ENCODE peak calls at places on chromosomes 4 and X, in eight cellular contexts. W, G, R, I, U, Z, O and A are unnamed samples.
A peak's percentile ranks its signal among the peaks of the same experiment; 100 is the strongest.

GRCh38 chrX:41097326-41097725 is 12.1 kb downstream of the USP9X start:
- DNase-seq in U (no peak), R (no peak), W (no peak), G (no peak), O (no peak), Z (no peak), I (no peak), A (no peak)

GRCh38 chr4:42985971-42986370 is 93.5 kb downstream of the GRXCR1 start:
- DNase-seq in I (no peak), O (no peak), G (no peak), W (no peak), Z (no peak), R (no peak), U (no peak), A (no peak)

GRCh38 chr4:69909195-69909594 is 21.7 kb upstream of the CSN1S1 start:
- DNase-seq in G (no peak), I (no peak), Z (no peak), W (no peak), O (no peak), R (no peak), U (no peak), A (no peak)

GRCh38 chrX:15864629-15865028 is 10.0 kb upstream of the AP1S2 start:
- DNase-seq in W (no peak), U (no peak), R (no peak), I (no peak), Z (no peak), O (no peak), G (peak; percentile 33), A (no peak)

GRCh38 chr4:186557061-186557460 is 1.7 kb upstream of the MTNR1A start:
- DNase-seq in U (no peak), W (no peak), I (no peak), R (no peak), O (no peak), G (peak; percentile 6), Z (no peak), A (no peak)

GRCh38 chrX:48972214-48973164 is 845 bp upstream of the KCND1 start:
- DNase-seq in W (no peak), G (peak; percentile 59), Z (peak; percentile 22), O (peak; percentile 10), I (no peak), U (peak; percentile 58), R (peak; percentile 30), A (peak; percentile 68)

GRCh38 chr4:102551946-102552575 is 50.9 kb downstream of the NFKB1 start:
- DNase-seq in O (no peak), Z (no peak), I (no peak), G (no peak), U (peak; percentile 51), R (no peak), W (no peak), A (no peak)

GRCh38 chr4:144591401-144591800 is 54.6 kb upstream of the HHIP start:
- DNase-seq in Z (no peak), I (no peak), O (no peak), R (peak; percentile 67), W (no peak), U (peak; percentile 78), G (peak; percentile 83), A (peak; percentile 83)

GRCh38 chr4:83043801-83044407 is 8.9 kb downstream of the COPS4 start:
- DNase-seq in R (no peak), Z (no peak), I (no peak), O (no peak), U (peak; percentile 73), G (peak; percentile 89), W (no peak), A (no peak)

GRCh38 chrX:24956828-24957227 is 58.9 kb downstream of the ARX start:
- DNase-seq in W (no peak), U (no peak), O (no peak), R (no peak), Z (no peak), G (peak; percentile 23), I (no peak), A (no peak)

GRCh38 chrX:97704881-97705280 is 821.2 kb downstream of the RPA4 start:
- DNase-seq in I (no peak), G (no peak), Z (no peak), R (no peak), W (no peak), U (no peak), O (no peak), A (no peak)

DNA sequence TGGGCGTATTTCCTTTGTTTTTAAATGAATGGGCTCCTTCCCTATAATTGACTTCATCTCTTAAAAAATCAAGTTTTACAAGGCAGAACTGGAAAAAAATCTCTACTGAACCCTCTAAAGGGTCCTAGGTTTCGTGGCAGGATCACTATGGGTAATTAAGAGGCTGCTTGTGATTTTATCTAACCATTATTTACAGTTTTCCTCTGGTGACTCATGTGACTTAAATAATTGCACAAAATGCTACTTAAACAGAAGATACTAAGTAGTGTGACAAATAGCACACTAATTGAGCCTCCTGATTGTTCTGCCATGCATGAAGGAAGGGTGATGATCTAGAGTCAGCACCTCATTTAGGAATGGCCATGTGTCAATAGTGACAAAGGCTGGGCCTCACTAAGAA is 35.5 kb downstream of the OFD1 start:
- DNase-seq in G (no peak), W (no peak), I (no peak), R (no peak), U (no peak), O (no peak), Z (no peak), A (no peak)
- H3K36me3 ChIP-seq in G (peaks cover 4% of the 10 kb centered on the region), W (no peaks in the 10 kb centered on the region), I (peaks cover 100% of the 10 kb centered on the region), R (peaks cover 76% of the 10 kb centered on the region), U (peaks cover 53% of the 10 kb centered on the region), O (peaks cover 6% of the 10 kb centered on the region), Z (no peaks in the 10 kb centered on the region), A (peaks cover 9% of the 10 kb centered on the region)

DNA sequence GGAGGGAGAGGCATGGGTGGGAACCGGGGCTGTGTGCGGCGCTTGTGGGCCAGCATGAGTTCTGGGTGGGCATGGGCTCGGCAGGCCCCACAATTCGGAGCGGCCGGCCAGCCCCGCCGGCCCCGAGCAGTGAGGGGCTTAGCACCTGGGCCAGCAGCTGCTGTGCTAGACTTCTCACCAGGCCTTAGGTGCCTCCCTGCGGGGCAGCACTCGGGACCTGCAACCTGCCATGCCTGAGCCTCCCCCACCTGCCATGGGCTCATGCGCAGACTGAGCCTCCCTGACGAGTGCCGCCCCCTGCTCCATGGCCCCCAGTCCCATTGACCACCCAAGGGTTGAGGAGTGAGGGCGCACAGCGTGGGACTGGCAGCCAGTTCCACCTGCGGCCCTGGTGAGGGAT is 573.9 kb downstream of the TMA16 start:
- DNase-seq in Z (no peak), R (no peak), U (no peak), I (no peak), W (no peak), O (no peak), G (no peak), A (no peak)
- H3K9me3 ChIP-seq in Z (no peaks in the 10 kb centered on the region), R (no peaks in the 10 kb centered on the region), U (peaks cover 8% of the 10 kb centered on the region), I (no peaks in the 10 kb centered on the region), W (no peaks in the 10 kb centered on the region), O (no peaks in the 10 kb centered on the region), G (no peaks in the 10 kb centered on the region), A (peaks cover 14% of the 10 kb centered on the region)

GRCh38 chr4:1462009-1462767 is 55.9 kb upstream of the NKX1-1 start:
- DNase-seq in Z (no peak), R (no peak), O (no peak), U (no peak), W (peak; percentile 8), I (no peak), G (no peak), A (no peak)

GRCh38 chr4:1462768-1463075 is 56.5 kb upstream of the NKX1-1 start:
- DNase-seq in I (no peak), O (no peak), G (no peak), W (peak; percentile 14), U (no peak), Z (no peak), R (no peak), A (no peak)

GRCh38 chr4:1463927-1464540 is 57.8 kb upstream of the NKX1-1 start:
- DNase-seq in W (peak; percentile 8), Z (no peak), R (no peak), I (no peak), O (no peak), G (no peak), U (no peak), A (no peak)

GRCh38 chr4:1464581-1465171 is 58.4 kb upstream of the NKX1-1 start:
- DNase-seq in O (no peak), I (no peak), U (no peak), Z (no peak), R (no peak), W (peak; percentile 8), G (no peak), A (no peak)

GRCh38 chr4:1463088-1463926 is 57.1 kb upstream of the NKX1-1 start:
- DNase-seq in U (peak; percentile 77), G (peak; percentile 70), I (no peak), R (no peak), O (no peak), Z (no peak), W (peak; percentile 10), A (no peak)
- H3K36me3 ChIP-seq in U (no peaks in the 10 kb centered on the region), G (no peaks in the 10 kb centered on the region), I (no peaks in the 10 kb centered on the region), R (no peaks in the 10 kb centered on the region), O (no peaks in the 10 kb centered on the region), Z (no peaks in the 10 kb centered on the region), W (no peaks in the 10 kb centered on the region), A (no peaks in the 10 kb centered on the region)

DNA sequence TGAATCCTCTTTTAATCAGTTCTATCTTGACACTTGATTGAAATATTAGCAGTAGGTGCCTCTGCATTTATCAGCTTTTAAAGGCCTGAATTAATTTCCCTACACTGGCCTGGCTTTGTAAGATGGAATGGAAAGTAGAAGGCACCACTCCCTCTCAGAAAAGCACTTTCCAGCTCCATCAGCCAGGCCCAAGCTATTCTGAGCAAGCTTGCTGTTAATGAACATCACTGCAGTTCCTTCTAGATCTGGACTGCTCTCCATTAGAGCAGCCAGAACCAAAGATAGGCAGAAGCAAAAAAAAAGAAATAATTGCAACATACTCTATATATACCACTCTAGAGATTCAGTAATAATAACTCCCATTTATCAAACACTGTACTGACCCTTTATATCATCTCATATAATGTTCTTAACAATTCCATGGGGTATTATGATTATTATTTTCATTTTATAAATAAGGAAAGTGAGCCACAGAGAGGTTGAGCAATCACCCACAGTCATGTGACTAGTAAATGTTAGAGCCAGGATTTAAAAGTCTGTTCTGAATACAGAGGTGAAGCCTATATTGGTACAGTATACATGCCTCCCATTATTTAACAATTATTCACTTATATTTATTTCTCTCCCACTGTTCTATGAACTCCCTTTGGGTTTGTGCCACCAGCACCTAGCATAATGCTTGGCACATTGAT is 39.4 kb upstream of the GPC3 start:
- DNase-seq in G (peak; percentile 0), R (no peak), Z (no peak), U (peak; percentile 25), O (no peak), I (no peak), W (no peak), A (no peak)
- H3K9me3 ChIP-seq in G (no peaks in the 10 kb centered on the region), R (no peaks in the 10 kb centered on the region), Z (no peaks in the 10 kb centered on the region), U (no peaks in the 10 kb centered on the region), O (no peaks in the 10 kb centered on the region), I (no peaks in the 10 kb centered on the region), W (no peaks in the 10 kb centered on the region), A (no peaks in the 10 kb centered on the region)

GRCh38 chr4:118811008-118811764 is 24.7 kb downstream of the SEC24D start:
- DNase-seq in W (no peak), R (no peak), O (no peak), I (no peak), U (peak; percentile 75), G (peak; percentile 90), Z (no peak), A (peak; percentile 87)
- H3K36me3 ChIP-seq in W (peaks cover 30% of the 10 kb centered on the region), R (peaks cover 59% of the 10 kb centered on the region), O (peaks cover 8% of the 10 kb centered on the region), I (peaks cover 86% of the 10 kb centered on the region), U (peaks cover 93% of the 10 kb centered on the region), G (peaks cover 79% of the 10 kb centered on the region), Z (peaks cover 25% of the 10 kb centered on the region), A (peaks cover 40% of the 10 kb centered on the region)

GRCh38 chr4:152369903-152370296 is 166.0 kb downstream of the FBXW7 start:
- DNase-seq in W (no peak), R (no peak), Z (no peak), I (no peak), O (no peak), G (peak; percentile 51), U (peak; percentile 60), A (peak; percentile 21)
- H3K9me3 ChIP-seq in W (no peaks in the 10 kb centered on the region), R (no peaks in the 10 kb centered on the region), Z (no peaks in the 10 kb centered on the region), I (no peaks in the 10 kb centered on the region), O (no peaks in the 10 kb centered on the region), G (no peaks in the 10 kb centered on the region), U (no peaks in the 10 kb centered on the region), A (no peaks in the 10 kb centered on the region)